ENCODE peak calls at places on chromosomes 7 and 10, in five cellular contexts. N is WTC11; J is non-pigmented ciliary epithelial cell; U is PC-3; R is stimulated activated CD8-positive, alpha-beta memory T cell treated with anti-CD3 and anti-CD28 coated beads, Interleukin-12 subunit alpha, Interleukin-12 subunit beta, amount 100 ng/mL, for 4 hours. G is an unnamed sample.

GRCh38 chr7:84204655-84205054 is 10.1 kb upstream of the SEMA3A start:
- DNase-seq in N (no peak), J (peak), U (no peak), R (no peak), G (no peak)

GRCh38 chr10:115001506-115002381 is 63.7 kb downstream of the TRUB1 start:
- DNase-seq in N (no peak), J (no peak), U (no peak), R (no peak), G (no peak)

GRCh38 chr7:2116903-2117680 is 115.7 kb downstream of the MAD1L1 start:
- DNase-seq in N (no peak), J (no peak), U (no peak), R (no peak), G (no peak)

GRCh38 chr7:38222481-38223096 is 44.5 kb downstream of the STARD3NL start:
- DNase-seq in N (no peak), J (no peak), U (peak), R (no peak), G (peak)

GRCh38 chr7:7972128-7972527 is 3.5 kb downstream of the GLCCI1 start:
- DNase-seq in N (no peak), J (no peak), U (no peak), R (no peak), G (no peak)

GRCh38 chr10:95758351-95759025 is 2.5 kb downstream of the ENTPD1 start:
- DNase-seq in N (no peak), J (no peak), U (no peak), R (no peak), G (no peak)

GRCh38 chr10:113992601-113993011 is 51.1 kb upstream of the ADRB1 start:
- DNase-seq in N (no peak), J (no peak), U (peak), R (no peak), G (no peak)

GRCh38 chr7:155383756-155384491 is 74.0 kb upstream of the EN2 start:
- DNase-seq in N (no peak), J (no peak), U (no peak), R (no peak), G (no peak)

GRCh38 chr10:113854757-113855626 is 531 bp downstream of the NHLRC2 start:
- DNase-seq in N (peak), J (no peak), U (no peak), R (peak), G (no peak)

GRCh38 chr7:860149-860548 is 16.2 kb upstream of the GET4 start:
- DNase-seq in N (no peak), J (no peak), U (no peak), R (no peak), G (no peak)

GRCh38 chr7:99355098-99355497 is 19.4 kb upstream of the ARPC1B start:
- DNase-seq in N (no peak), J (no peak), U (no peak), R (no peak), G (no peak)

GRCh38 chr7:151038951-151039849 is 9.1 kb upstream of the ASIC3 start:
- DNase-seq in N (no peak), J (peak), U (peak), R (peak), G (peak)

GRCh38 chr7:92916751-92917369 is 80.5 kb upstream of the CDK6 start:
- DNase-seq in N (peak), J (peak), U (peak), R (no peak), G (peak)

GRCh38 chr10:98376485-98376884 is 38.5 kb downstream of the PYROXD2 start:
- DNase-seq in N (no peak), J (no peak), U (peak), R (no peak), G (no peak)

GRCh38 chr10:75040576-75040975 is 70.9 kb upstream of the SAMD8 start:
- DNase-seq in N (no peak), J (no peak), U (no peak), R (no peak), G (no peak)

GRCh38 chr7:44455155-44455554 is 35.3 kb downstream of the NUDCD3 start:
- DNase-seq in N (no peak), J (no peak), U (no peak), R (no peak), G (no peak)

GRCh38 chr10:38038107-38038931 is 27.8 kb downstream of the ZNF33A start:
- DNase-seq in N (no peak), J (no peak), U (no peak), R (no peak), G (no peak)

GRCh38 chr7:92246363-92247101 is 758 bp downstream of the ANKIB1 start:
- DNase-seq in N (peak), J (no peak), U (peak), R (peak), G (no peak)